ENCODE peak calls at places on chromosomes 12 and 14, in four cellular contexts. G is LNCaP clone FGC; T is effector memory CD4-positive, alpha-beta T cell; N is amniotic epithelial cell. A is an unnamed sample.

GRCh38 chr12:113435367-113435766 is 13.2 kb downstream of the SDSL start:
- DNase-seq in G (no peak), T (no peak), N (no peak), A (no peak)

GRCh38 chr14:68983210-68983609 is 4.1 kb upstream of the ACTN1 start:
- DNase-seq in G (no peak), T (no peak), N (no peak), A (no peak)

GRCh38 chr12:72011374-72011773 is 72.7 kb downstream of the TPH2 start:
- DNase-seq in G (no peak), T (no peak), N (no peak), A (no peak)

GRCh38 chr12:42730286-42730685 is 140.7 kb upstream of the PRICKLE1 start:
- DNase-seq in G (no peak), T (no peak), N (peak), A (no peak)

GRCh38 chr12:127987199-127987901 is 279.6 kb upstream of the TMEM132C start:
- DNase-seq in G (no peak), T (no peak), N (no peak), A (no peak)

GRCh38 chr14:94969766-94970165 is 187.6 kb downstream of the DICER1 start:
- DNase-seq in G (no peak), T (no peak), N (no peak), A (no peak)

GRCh38 chr12:47017901-47018479 is 61.4 kb upstream of the PCED1B start:
- DNase-seq in G (no peak), T (no peak), N (peak), A (no peak)

GRCh38 chr14:68922201-68922613 is 56.9 kb downstream of the ACTN1 start:
- DNase-seq in G (no peak), T (no peak), N (no peak), A (no peak)

GRCh38 chr14:104093366-104094055 is 8.0 kb downstream of the ASPG start:
- DNase-seq in G (no peak), T (no peak), N (no peak), A (no peak)

GRCh38 chr12:106030210-106031175 is 108.3 kb downstream of the NUAK1 start:
- DNase-seq in G (no peak), T (no peak), N (peak), A (no peak)

GRCh38 chr12:46492471-46493351 is 120.1 kb upstream of the SLC38A2 start:
- DNase-seq in G (peak), T (no peak), N (peak), A (no peak)

GRCh38 chr12:108150436-108150835 is 21.3 kb downstream of the WSCD2 start:
- DNase-seq in G (no peak), T (no peak), N (no peak), A (no peak)

GRCh38 chr12:122031342-122032216 is 9.9 kb downstream of the BCL7A start:
- DNase-seq in G (no peak), T (no peak), N (no peak), A (no peak)

GRCh38 chr12:121452356-121453021 is 52.6 kb downstream of the RNF34 start:
- DNase-seq in G (no peak), T (no peak), N (no peak), A (no peak)

GRCh38 chr12:45349911-45350310 is 134.0 kb downstream of the ANO6 start:
- DNase-seq in G (no peak), T (no peak), N (peak), A (no peak)

GRCh38 chr12:3490848-3491382 is at the start of gene PRMT8:
- DNase-seq in G (no peak), T (no peak), N (no peak), A (no peak)

GRCh38 chr12:69925291-69925690 is 100.3 kb downstream of the MYRFL start:
- DNase-seq in G (no peak), T (no peak), N (peak), A (no peak)

GRCh38 chr14:55430024-55430690 is 10.3 kb downstream of the TBPL2 start:
- DNase-seq in G (peak), T (peak), N (peak), A (no peak)

GRCh38 chr14:90593254-90594040 is 196.6 kb downstream of the CALM1 start:
- DNase-seq in G (no peak), T (no peak), N (no peak), A (no peak)

GRCh38 chr12:108875682-108876361 is 4.1 kb upstream of the DAO start:
- DNase-seq in G (no peak), T (no peak), N (no peak), A (no peak)

GRCh38 chr12:6068226-6068625 is 56.2 kb downstream of the VWF start:
- DNase-seq in G (no peak), T (no peak), N (no peak), A (no peak)

GRCh38 chr12:96248532-96248931 is 54.4 kb downstream of the ELK3 start:
- DNase-seq in G (no peak), T (no peak), N (no peak), A (no peak)

GRCh38 chr12:1842905-1843640 is 22.7 kb downstream of the LRTM2 start:
- DNase-seq in G (no peak), T (no peak), N (no peak), A (no peak)

GRCh38 chr12:132152921-132153321 is 8.7 kb downstream of the NOC4L start:
- DNase-seq in G (no peak), T (no peak), N (no peak), A (no peak)

GRCh38 chr12:76018111-76018510 is 13.5 kb downstream of the PHLDA1 start:
- DNase-seq in G (no peak), T (no peak), N (peak), A (no peak)

GRCh38 chr12:14332482-14332881 is 33.0 kb upstream of the ATF7IP start:
- DNase-seq in G (no peak), T (no peak), N (no peak), A (no peak)

GRCh38 chr14:64444984-64445845 is 20.1 kb upstream of the AKAP5 start:
- DNase-seq in G (no peak), T (no peak), N (peak), A (peak)

GRCh38 chr14:92956961-92957360 is 34.0 kb downstream of the CHGA start:
- DNase-seq in G (no peak), T (no peak), N (no peak), A (no peak)

GRCh38 chr14:103594265-103594664 is 31.5 kb downstream of the COA8 start:
- DNase-seq in G (no peak), T (no peak), N (no peak), A (no peak)

GRCh38 chr12:71605034-71605433 is 58.6 kb downstream of the ZFC3H1 start:
- DNase-seq in G (peak), T (no peak), N (no peak), A (no peak)

GRCh38 chr12:62717636-62718035 is 217.3 kb downstream of the PPM1H start:
- DNase-seq in G (no peak), T (no peak), N (no peak), A (no peak)

GRCh38 chr12:124452576-124453391 is 114.6 kb downstream of the NCOR2 start:
- DNase-seq in G (no peak), T (no peak), N (no peak), A (no peak)

GRCh38 chr12:104025771-104026170 is 24.2 kb downstream of the GLT8D2 start:
- DNase-seq in G (no peak), T (no peak), N (no peak), A (no peak)

GRCh38 chr12:4417471-4417870 is 28.1 kb downstream of the FGF6 start:
- DNase-seq in G (no peak), T (no peak), N (no peak), A (no peak)

GRCh38 chr12:14950421-14950820 is 11.0 kb downstream of the ARHGDIB start:
- DNase-seq in G (no peak), T (no peak), N (no peak), A (no peak)

GRCh38 chr12:89663577-89664357 is 44.9 kb downstream of the ATP2B1 start:
- DNase-seq in G (no peak), T (no peak), N (peak), A (peak)

A was measured in GM12878.